ENCODE peak calls at places on chromosome 20, in nine cellular contexts. R is progenitor cell of endocrine pancreas, U is GM13977, V is NCI-H2171 treated with DMSO at 0.1 percent for 48 hours, K is NCI-H1417, N is AG10803, X is astrocyte of the spinal cord, W is IMR-90, P is NCI-H510A treated with DMSO at 0.1 percent for 48 hours. D is an unnamed sample.

GRCh38 chr20:43919686-43920403 is 5.2 kb downstream of the TOX2 start:
- DNase-seq in R (no peak), U (no peak), V (no peak), K (peak; percentile 15), N (no peak), X (no peak), W (no peak), P (peak; percentile 8), D (no peak)

GRCh38 chr20:13085275-13085674 is 76.5 kb downstream of the SPTLC3 start:
- DNase-seq in R (no peak), U (no peak), V (no peak), K (no peak), N (peak; percentile 3), X (no peak), W (no peak), P (no peak), D (no peak)

GRCh38 chr20:3339076-3339475 is 68.4 kb downstream of the DNAAF9 start:
- DNase-seq in R (no peak), U (no peak), V (no peak), K (no peak), N (no peak), X (no peak), W (peak; percentile 12), P (no peak), D (no peak)

GRCh38 chr20:50592282-50593004 is 82.3 kb downstream of the PTPN1 start:
- DNase-seq in R (no peak), U (no peak), V (no peak), K (no peak), N (no peak), X (no peak), W (no peak), P (no peak), D (peak; percentile 80)

GRCh38 chr20:59571591-59572314 is 32.6 kb upstream of the PHACTR3 start:
- DNase-seq in R (peak; percentile 75), U (peak; percentile 81), V (peak; percentile 51), K (peak; percentile 61), N (peak; percentile 57), X (peak; percentile 45), W (peak; percentile 38), P (peak; percentile 16), D (peak; percentile 80)

GRCh38 chr20:60037120-60037499 is 78.9 kb downstream of the CDH26 start:
- DNase-seq in R (no peak), U (no peak), V (no peak), K (no peak), N (peak; percentile 33), X (peak; percentile 39), W (peak; percentile 59), P (no peak), D (no peak)

GRCh38 chr20:63102720-63103375 is 96.1 kb upstream of the BHLHE23 start:
- DNase-seq in R (no peak), U (peak; percentile 86), V (no peak), K (peak; percentile 55), N (peak; percentile 42), X (no peak), W (peak; percentile 6), P (no peak), D (peak; percentile 81)

GRCh38 chr20:8969062-8969694 is 99.7 kb upstream of the PLCB4 start:
- DNase-seq in R (no peak), U (no peak), V (peak; percentile 48), K (no peak), N (no peak), X (no peak), W (no peak), P (no peak), D (no peak)

GRCh38 chr20:35005463-35005961 is 49.8 kb downstream of the MYH7B start:
- DNase-seq in R (no peak), U (no peak), V (no peak), K (no peak), N (no peak), X (no peak), W (no peak), P (no peak), D (peak; percentile 56)

GRCh38 chr20:5160882-5161281 is 34.1 kb downstream of the CDS2 start:
- DNase-seq in R (no peak), U (no peak), V (no peak), K (no peak), N (no peak), X (no peak), W (peak; percentile 39), P (no peak), D (no peak)

GRCh38 chr20:49276895-49277785 is 717 bp downstream of the ZNFX1 start:
- DNase-seq in R (peak; percentile 15), U (peak; percentile 48), V (peak; percentile 74), K (peak; percentile 39), N (no peak), X (no peak), W (no peak), P (no peak), D (peak; percentile 77)

GRCh38 chr20:57883761-57884160 is 173.9 kb upstream of the PMEPA1 start:
- DNase-seq in R (no peak), U (no peak), V (no peak), K (no peak), N (no peak), X (no peak), W (no peak), P (no peak), D (peak; percentile 22)

GRCh38 chr20:42270539-42270938 is 652.4 kb upstream of the CHD6 start:
- DNase-seq in R (no peak), U (no peak), V (no peak), K (no peak), N (no peak), X (no peak), W (no peak), P (no peak), D (no peak)

GRCh38 chr20:34072076-34072475 is 40.0 kb downstream of the EIF2S2 start:
- DNase-seq in R (no peak), U (no peak), V (no peak), K (no peak), N (no peak), X (no peak), W (no peak), P (no peak), D (no peak)

GRCh38 chr20:61055130-61055529 is 196.9 kb upstream of the CDH4 start:
- DNase-seq in R (no peak), U (no peak), V (no peak), K (no peak), N (no peak), X (no peak), W (no peak), P (no peak), D (no peak)

GRCh38 chr20:38649275-38649891 is 47.8 kb downstream of the ARHGAP40 start:
- DNase-seq in R (no peak), U (peak; percentile 51), V (peak; percentile 53), K (peak; percentile 51), N (no peak), X (no peak), W (no peak), P (no peak), D (no peak)

GRCh38 chr20:1177680-1178079 is 7.1 kb downstream of the TMEM74B start:
- DNase-seq in R (no peak), U (no peak), V (no peak), K (no peak), N (no peak), X (no peak), W (peak; percentile 3), P (no peak), D (no peak)

GRCh38 chr20:884983-885952 is 30.9 kb downstream of the ANGPT4 start:
- DNase-seq in R (peak; percentile 54), U (no peak), V (no peak), K (peak; percentile 43), N (peak; percentile 49), X (peak; percentile 12), W (peak; percentile 26), P (no peak), D (no peak)

D was measured in sigmoid colon.